ENCODE peak calls at places on chromosomes 1 and 21, in ten cellular contexts. J is HAP-1; Z is osteocyte; G is activated T-cell treated with anti-CD3 and anti-CD28 coated beads, Interleukin-2, amount 50 U/mL, for 72 hours; V is anterior cingulate cortex; H is NCI-H774; O is KG1; R is Karpas-422; M is HS-27A; L is T-helper 1 cell. B is an unnamed sample.

GRCh38 chr1:150765229-150765976 is at the start of gene CTSS:
- DNase-seq in G (no peak), R (peak), O (peak), H (no peak), V (no peak), Z (no peak), M (no peak), J (no peak), L (no peak), B (peak)

GRCh38 chr1:54372978-54373377 is 33.2 kb downstream of the SSBP3 start:
- DNase-seq in O (peak), J (no peak), G (no peak), H (no peak), Z (no peak), M (no peak), L (no peak), R (no peak), V (no peak), B (no peak)

GRCh38 chr1:15848143-15848928 is 829 bp downstream of the SPEN start:
- DNase-seq in M (no peak), L (peak), H (no peak), J (peak), V (peak), O (no peak), G (peak), Z (peak), R (peak), B (no peak)

GRCh38 chr1:46166521-46167462 is 8.1 kb upstream of the TSPAN1 start:
- DNase-seq in O (no peak), J (no peak), V (no peak), M (no peak), R (peak), L (peak), H (peak), Z (no peak), G (peak), B (no peak)

GRCh38 chr1:94543893-94544635 is 2.5 kb upstream of the F3 start:
- DNase-seq in L (no peak), R (no peak), Z (no peak), H (no peak), J (no peak), O (no peak), M (no peak), V (no peak), G (no peak), B (no peak)

GRCh38 chr21:39390212-39390765 is 41.4 kb upstream of the HMGN1 start:
- DNase-seq in G (no peak), O (no peak), L (no peak), M (no peak), R (peak), Z (no peak), J (no peak), H (no peak), V (no peak), B (no peak)

GRCh38 chr21:44801468-44802395 is at the start of gene UBE2G2:
- DNase-seq in G (peak), O (peak), V (peak), M (peak), Z (peak), R (peak), L (peak), H (peak), J (peak), B (peak)

GRCh38 chr1:246317723-246318359 is 189.2 kb downstream of the SMYD3 start:
- DNase-seq in V (no peak), O (no peak), M (no peak), Z (no peak), L (no peak), J (no peak), H (no peak), G (no peak), R (no peak), B (no peak)

GRCh38 chr21:31409849-31410762 is 66.0 kb upstream of the TIAM1 start:
- DNase-seq in J (no peak), V (no peak), G (no peak), M (no peak), O (no peak), H (no peak), L (no peak), R (no peak), Z (no peak), B (no peak)

GRCh38 chr21:23853796-23854379 is 1753.4 kb downstream of the MRPL39 start:
- DNase-seq in J (peak), M (no peak), H (no peak), L (no peak), R (peak), O (no peak), Z (no peak), G (peak), V (no peak), B (peak)

GRCh38 chr1:231636157-231636556 is 9.6 kb downstream of the DISC1 start:
- DNase-seq in M (no peak), Z (no peak), H (peak), R (no peak), J (no peak), L (no peak), O (no peak), G (no peak), V (no peak), B (no peak)

GRCh38 chr1:33866286-33866685 is 2.4 kb downstream of the HMGB4 start:
- DNase-seq in J (no peak), G (no peak), H (no peak), L (no peak), R (no peak), Z (no peak), M (no peak), V (no peak), O (no peak), B (no peak)

GRCh38 chr1:9302745-9303524 is 10.2 kb downstream of the SPSB1 start:
- DNase-seq in J (no peak), Z (no peak), M (peak), O (no peak), R (no peak), L (no peak), H (no peak), G (no peak), V (no peak), B (peak)

GRCh38 chr1:177013273-177013672 is 151.2 kb downstream of the ASTN1 start:
- DNase-seq in L (no peak), V (no peak), H (no peak), G (no peak), R (no peak), Z (no peak), O (no peak), M (no peak), J (no peak), B (no peak)

GRCh38 chr1:115454835-115455511 is 116.9 kb upstream of the NGF start:
- DNase-seq in Z (no peak), M (no peak), J (no peak), O (no peak), G (no peak), L (no peak), R (no peak), V (no peak), H (peak), B (peak)

GRCh38 chr21:17726047-17726446 is 93.1 kb downstream of the C21orf91 start:
- DNase-seq in L (no peak), H (no peak), O (no peak), Z (no peak), V (no peak), R (no peak), G (no peak), J (no peak), M (no peak), B (peak)

GRCh38 chr1:111887385-111887784 is 102.1 kb downstream of the KCND3 start:
- DNase-seq in Z (no peak), J (no peak), O (no peak), G (no peak), R (no peak), L (no peak), H (no peak), M (no peak), V (no peak), B (no peak)

GRCh38 chr1:213387380-213388015 is 336.5 kb downstream of the RPS6KC1 start:
- DNase-seq in L (no peak), G (no peak), J (no peak), M (no peak), V (no peak), H (no peak), Z (no peak), R (no peak), O (no peak), B (no peak)

GRCh38 chr1:227111782-227112181 is 171.7 kb downstream of the COQ8A start:
- DNase-seq in H (no peak), Z (no peak), R (no peak), G (no peak), M (no peak), L (no peak), V (no peak), J (no peak), O (no peak), B (no peak)

GRCh38 chr1:198669023-198669698 is 30.3 kb downstream of the PTPRC start:
- DNase-seq in G (peak), H (no peak), M (no peak), J (no peak), O (no peak), L (peak), R (peak), V (no peak), Z (no peak), B (no peak)

GRCh38 chr1:9374748-9375345 is 82.2 kb downstream of the SPSB1 start:
- DNase-seq in G (no peak), M (no peak), V (no peak), Z (no peak), R (no peak), H (no peak), O (no peak), J (no peak), L (no peak), B (no peak)

GRCh38 chr1:109091196-109092193 is 931 bp downstream of the TMEM167B start:
- DNase-seq in R (peak), V (no peak), H (no peak), J (peak), G (no peak), L (no peak), M (no peak), Z (no peak), O (peak), B (no peak)

GRCh38 chr1:233114860-233115259 is 164.4 kb downstream of the NTPCR start:
- DNase-seq in V (no peak), R (no peak), G (no peak), O (peak), L (no peak), M (no peak), H (no peak), Z (no peak), J (no peak), B (no peak)

GRCh38 chr1:78323311-78323710 is 167.5 kb upstream of the PTGFR start:
- DNase-seq in O (no peak), Z (no peak), V (no peak), L (no peak), J (no peak), H (no peak), M (no peak), R (no peak), G (no peak), B (no peak)

GRCh38 chr1:235017719-235018118 is 110.9 kb downstream of the TOMM20 start:
- DNase-seq in M (no peak), L (no peak), R (no peak), O (no peak), J (no peak), G (no peak), Z (no peak), V (no peak), H (no peak), B (no peak)